ENCODE peak calls at places on chromosomes 13 and 19, in seven cellular contexts. W is left lung, P is brain microvascular endothelial cell, J is IMR-90, D is B cell, E is Caco-2, N is omental fat pad. R is an unnamed sample.

GRCh38 chr19:1296078-1296477 is 10.4 kb downstream of the EFNA2 start:
- DNase-seq in E (no peak), N (no peak), D (no peak), W (no peak), J (no peak), P (no peak), R (no peak)

GRCh38 chr19:17997969-17998826 is 9.8 kb upstream of the ARRDC2 start:
- DNase-seq in W (no peak), P (no peak), D (no peak), N (no peak), E (no peak), J (peak; percentile 24), R (no peak)

GRCh38 chr13:51451467-51452390 is 1.1 kb downstream of the INTS6 start:
- DNase-seq in P (peak; percentile 62), D (peak; percentile 88), J (peak; percentile 57), W (peak; percentile 85), N (peak; percentile 72), E (peak; percentile 79), R (peak; percentile 68)

GRCh38 chr19:33508941-33509614 is 12.5 kb downstream of the PEPD start:
- DNase-seq in P (no peak), E (no peak), N (no peak), J (no peak), W (no peak), D (no peak), R (no peak)

GRCh38 chr13:73465629-73465974 is 406.8 kb downstream of the KLF5 start:
- DNase-seq in J (peak; percentile 42), E (no peak), D (no peak), P (peak; percentile 3), W (no peak), N (no peak), R (no peak)

GRCh38 chr13:113502686-113503085 is 12.2 kb upstream of the DCUN1D2 start:
- DNase-seq in J (no peak), P (no peak), N (no peak), E (no peak), W (no peak), D (no peak), R (no peak)

GRCh38 chr13:35514801-35515502 is 38.5 kb upstream of the MAB21L1 start:
- DNase-seq in J (no peak), N (no peak), E (no peak), W (no peak), D (no peak), P (no peak), R (no peak)

GRCh38 chr19:658916-659839 is 3.8 kb downstream of the RNF126 start:
- DNase-seq in J (no peak), D (peak; percentile 64), N (no peak), E (no peak), P (peak; percentile 35), W (no peak), R (no peak)

GRCh38 chr19:45637890-45638667 is 1.1 kb downstream of the EML2 start:
- DNase-seq in W (no peak), D (no peak), E (no peak), J (peak; percentile 48), N (no peak), P (peak; percentile 37), R (no peak)

GRCh38 chr13:42873081-42873480 is 91.7 kb downstream of the FAM216B start:
- DNase-seq in J (peak; percentile 16), E (no peak), D (no peak), P (no peak), N (no peak), W (no peak), R (no peak)

GRCh38 chr13:101149735-101150380 is 266.4 kb downstream of the NALCN start:
- DNase-seq in P (peak; percentile 45), J (peak; percentile 66), E (no peak), D (no peak), N (no peak), W (no peak), R (no peak)

GRCh38 chr19:40266912-40267600 is 18.1 kb downstream of the AKT2 start:
- DNase-seq in W (no peak), J (no peak), E (no peak), N (no peak), D (no peak), P (no peak), R (no peak)

GRCh38 chr13:51585696-51586095 is 1.4 kb downstream of the WDFY2 start:
- DNase-seq in J (peak; percentile 62), E (no peak), D (no peak), W (no peak), N (no peak), P (peak; percentile 41), R (no peak)

GRCh38 chr13:101627556-101627943 is 175.1 kb downstream of the ITGBL1 start:
- DNase-seq in E (no peak), N (no peak), J (peak; percentile 18), W (no peak), P (no peak), D (no peak), R (no peak)

GRCh38 chr19:873084-874019 is 13.9 kb downstream of the CFD start:
- DNase-seq in J (peak; percentile 31), P (no peak), N (no peak), W (no peak), E (no peak), D (peak; percentile 83), R (no peak)

GRCh38 chr19:8210660-8211101 is 1.5 kb downstream of the CERS4 start:
- DNase-seq in D (peak; percentile 52), E (peak; percentile 27), W (no peak), P (no peak), J (no peak), N (no peak), R (no peak)

GRCh38 chr13:36157475-36157874 is 26.3 kb upstream of the DCLK1 start:
- DNase-seq in N (no peak), P (no peak), D (no peak), W (no peak), E (no peak), J (no peak), R (no peak)

GRCh38 chr13:23969672-23970071 is 72.4 kb upstream of the C1QTNF9B start:
- DNase-seq in N (no peak), W (no peak), E (peak; percentile 89), P (peak; percentile 81), J (peak; percentile 56), D (no peak), R (no peak)

GRCh38 chr19:13619203-13619632 is 112.9 kb upstream of the CACNA1A start:
- DNase-seq in J (peak; percentile 81), E (no peak), W (no peak), N (no peak), P (peak; percentile 3), D (no peak), R (no peak)

GRCh38 chr19:13627531-13627930 is 121.3 kb upstream of the CACNA1A start:
- DNase-seq in P (no peak), N (no peak), W (no peak), D (no peak), J (no peak), E (no peak), R (no peak)

GRCh38 chr19:13623686-13624405 is 117.6 kb upstream of the CACNA1A start:
- DNase-seq in W (no peak), D (no peak), P (no peak), N (no peak), J (no peak), E (no peak), R (no peak)

GRCh38 chr19:13621413-13621812 is 115.1 kb upstream of the CACNA1A start:
- DNase-seq in N (peak; percentile 24), E (no peak), D (no peak), P (peak; percentile 96), J (peak; percentile 96), W (no peak), R (no peak)

GRCh38 chr19:13622727-13623126 is 116.4 kb upstream of the CACNA1A start:
- DNase-seq in N (no peak), P (no peak), W (no peak), D (no peak), J (no peak), E (no peak), R (no peak)
- TF ChIP-seq CTCF in N (no peak), P (no peak), W (no peak), D (no peak), J (no peak), E (no peak), R (no peak)

DNA sequence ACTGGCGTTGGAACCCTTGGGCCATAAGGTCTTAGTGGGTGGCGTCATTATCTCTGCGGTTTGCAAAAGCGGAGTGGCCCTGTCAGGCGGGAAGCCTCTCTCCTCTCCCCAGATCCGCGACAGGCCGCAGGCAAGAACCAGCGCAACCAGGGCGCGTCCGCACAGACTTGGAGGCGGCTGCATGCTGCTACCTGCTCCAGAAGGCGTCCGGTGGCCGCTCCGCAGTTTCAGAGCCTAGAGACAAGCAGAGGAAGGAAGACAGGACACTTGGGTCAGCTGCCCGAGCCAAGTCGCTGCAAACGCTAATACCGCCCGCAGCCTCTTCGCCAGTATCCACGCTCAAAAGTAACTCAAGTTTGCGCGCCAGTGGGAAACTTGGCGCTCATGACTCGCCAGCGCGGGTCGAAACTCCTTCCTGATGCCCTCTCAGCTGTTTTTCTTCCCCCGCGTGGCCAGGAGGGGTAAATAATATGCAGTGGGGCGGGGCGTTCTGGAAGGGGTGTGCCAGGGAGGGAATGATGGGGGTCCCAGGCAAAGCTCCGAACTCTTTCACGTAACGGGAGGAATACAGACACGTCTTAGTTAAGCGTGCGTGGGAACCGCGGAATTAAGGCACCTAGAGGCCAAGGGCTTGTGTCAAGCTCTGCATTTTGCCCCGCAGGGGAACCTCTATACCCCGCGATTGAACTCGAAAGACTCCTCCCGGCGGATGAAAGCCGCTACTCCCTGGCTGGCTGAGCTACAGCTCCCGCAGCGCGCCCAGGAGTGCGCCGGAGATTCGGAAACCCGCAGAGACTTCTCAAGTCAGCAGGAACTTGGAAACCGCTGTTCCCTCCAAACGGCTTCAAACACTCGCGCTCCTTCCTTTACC is at the start of gene EDNRB:
- DNase-seq in J (peak; percentile 17), N (no peak), E (no peak), P (peak; percentile 20), D (peak; percentile 2), W (peak; percentile 55), R (no peak)
- TF ChIP-seq CTCF in J (no peak), N (no peak), E (no peak), P (peak; percentile 48), D (no peak), W (peak; percentile 53), R (no peak)

DNA sequence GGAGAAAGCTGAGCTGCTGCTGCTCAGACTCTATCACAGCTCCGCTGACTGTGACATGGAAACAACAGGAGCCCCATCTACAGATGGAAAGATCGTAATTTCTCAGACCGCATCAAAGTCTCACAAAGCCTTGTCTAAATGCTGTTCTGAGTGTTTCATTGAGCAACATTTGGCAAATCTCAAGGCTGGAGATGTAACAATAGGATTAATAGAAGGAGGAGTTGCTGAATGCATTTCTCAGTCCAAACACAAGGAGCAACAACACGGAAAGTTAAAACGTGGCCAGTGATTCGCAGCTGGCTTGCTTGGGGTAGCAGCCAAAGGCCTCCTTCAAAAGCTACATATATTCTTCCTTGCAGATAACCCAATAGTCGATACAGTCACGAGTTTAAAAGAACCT is 55.7 kb downstream of the MRPL57 start:
- DNase-seq in W (no peak), E (no peak), P (no peak), D (no peak), N (no peak), J (peak; percentile 34), R (no peak)
- TF ChIP-seq CTCF in W (no peak), E (no peak), P (no peak), D (no peak), N (no peak), J (no peak), R (no peak)

GRCh38 chr13:33110386-33110712 is 94.1 kb downstream of the KL start:
- DNase-seq in E (no peak), P (no peak), W (no peak), J (no peak), N (no peak), D (no peak), R (no peak)
- TF ChIP-seq CTCF in E (no peak), P (no peak), W (no peak), J (no peak), N (no peak), D (no peak), R (no peak)